ENCODE peak calls at places on chromosomes 4 and X, in five cellular contexts. X is dorsolateral prefrontal cortex, U is endothelial cell, B is glutamatergic neuron, O is GM13976. W is an unnamed sample.

GRCh38 chr4:67565284-67565683 is 6.8 kb downstream of the STAP1 start:
- DNase-seq in B (no peak), U (no peak), X (no peak), O (no peak), W (no peak)

GRCh38 chrX:96204928-96205327 is 479.7 kb upstream of the DIAPH2 start:
- DNase-seq in B (no peak), U (no peak), X (no peak), O (no peak), W (no peak)

GRCh38 chr4:16912896-16913295 is 14.5 kb upstream of the LDB2 start:
- DNase-seq in O (no peak), B (no peak), X (no peak), U (no peak), W (no peak)

GRCh38 chr4:154208424-154208823 is 283.2 kb downstream of the DCHS2 start:
- DNase-seq in B (no peak), O (no peak), X (no peak), U (no peak), W (no peak)

GRCh38 chr4:55124337-55125076 is 888 bp downstream of the KDR start:
- DNase-seq in U (no peak), X (no peak), B (peak), O (no peak), W (peak)

GRCh38 chr4:140240237-140240636 is 86.3 kb upstream of the MAML3 start:
- DNase-seq in X (no peak), O (no peak), U (no peak), B (no peak), W (no peak)

GRCh38 chrX:140354431-140355120 is 150.3 kb downstream of the SOX3 start:
- DNase-seq in U (no peak), B (no peak), O (no peak), X (no peak), W (no peak)

GRCh38 chrX:1386338-1387127 is 5.4 kb downstream of the SLC25A6 start:
- DNase-seq in O (peak), U (no peak), X (no peak), B (peak), W (peak)

GRCh38 chr4:139633661-139634060 is 32.0 kb upstream of the MGST2 start:
- DNase-seq in B (peak), X (no peak), U (peak), O (no peak), W (no peak)

GRCh38 chr4:22515145-22515887 is 550 bp downstream of the ADGRA3 start:
- DNase-seq in X (peak), B (peak), O (peak), U (peak), W (peak)

GRCh38 chrX:46647251-46647650 is 73.7 kb downstream of the CHST7 start:
- DNase-seq in X (no peak), U (no peak), O (no peak), B (no peak), W (no peak)

GRCh38 chr4:10006236-10006603 is 15.1 kb downstream of the SLC2A9 start:
- DNase-seq in X (no peak), O (no peak), U (no peak), B (no peak), W (no peak)

GRCh38 chrX:115968436-115969252 is 201.9 kb upstream of the AGTR2 start:
- DNase-seq in X (peak), O (peak), U (peak), B (peak), W (peak)

GRCh38 chrX:1442016-1442665 is 10.6 kb downstream of the ASMTL start:
- DNase-seq in U (no peak), O (no peak), X (no peak), B (no peak), W (no peak)

GRCh38 chr4:176443646-176444409 is 124.1 kb downstream of the SPCS3 start:
- DNase-seq in X (no peak), B (no peak), O (no peak), U (no peak), W (no peak)

GRCh38 chr4:30945586-30945985 is 225.4 kb downstream of the PCDH7 start:
- DNase-seq in X (no peak), O (no peak), B (no peak), U (no peak), W (no peak)

GRCh38 chr4:3186609-3187008 is 62.4 kb upstream of the MSANTD1 start:
- DNase-seq in X (no peak), B (no peak), U (no peak), O (no peak), W (no peak)

GRCh38 chr4:121668368-121669162 is 28.2 kb downstream of the ANXA5 start:
- DNase-seq in U (no peak), O (no peak), B (no peak), X (no peak), W (no peak)

GRCh38 chr4:11426716-11427115 is 2.0 kb downstream of the HS3ST1 start:
- DNase-seq in U (no peak), O (no peak), X (no peak), B (no peak), W (no peak)

GRCh38 chr4:122914938-122915337 is 7.5 kb downstream of the NUDT6 start:
- DNase-seq in O (no peak), B (no peak), U (no peak), X (no peak), W (no peak)

GRCh38 chr4:176150283-176150682 is 45.1 kb downstream of the SPATA4 start:
- DNase-seq in X (no peak), U (no peak), O (no peak), B (no peak), W (no peak)

GRCh38 chrX:133645977-133646750 is 230.9 kb upstream of the GPC4 start:
- DNase-seq in X (no peak), O (no peak), U (no peak), B (no peak), W (no peak)

GRCh38 chr4:161320377-161320776 is 843.4 kb downstream of the FSTL5 start:
- DNase-seq in U (no peak), B (peak), X (no peak), O (peak), W (no peak)

GRCh38 chrX:53281321-53281822 is at the start of gene IQSEC2:
- DNase-seq in X (no peak), B (no peak), O (no peak), U (peak), W (peak)

GRCh38 chrX:121365572-121366161 is 318.3 kb downstream of the GLUD2 start:
- DNase-seq in U (no peak), O (no peak), X (no peak), B (no peak), W (no peak)

GRCh38 chr4:5238106-5238505 is 186.8 kb downstream of the STK32B start:
- DNase-seq in X (no peak), U (no peak), O (no peak), B (no peak), W (no peak)

GRCh38 chr4:99390060-99390459 is 37.5 kb upstream of the ADH1C start:
- DNase-seq in O (no peak), U (no peak), B (no peak), X (no peak), W (no peak)

GRCh38 chrX:130419263-130419662 is 17.5 kb downstream of the RBMX2 start:
- DNase-seq in O (no peak), B (no peak), X (no peak), U (no peak), W (no peak)

GRCh38 chr4:57109847-57110634 is at the start of gene IGFBP7:
- DNase-seq in B (peak), O (peak), U (peak), X (no peak), W (peak)

GRCh38 chr4:85489273-85489672 is 14.3 kb downstream of the ARHGAP24 start:
- DNase-seq in O (no peak), X (no peak), U (no peak), B (no peak), W (no peak)

DNA sequence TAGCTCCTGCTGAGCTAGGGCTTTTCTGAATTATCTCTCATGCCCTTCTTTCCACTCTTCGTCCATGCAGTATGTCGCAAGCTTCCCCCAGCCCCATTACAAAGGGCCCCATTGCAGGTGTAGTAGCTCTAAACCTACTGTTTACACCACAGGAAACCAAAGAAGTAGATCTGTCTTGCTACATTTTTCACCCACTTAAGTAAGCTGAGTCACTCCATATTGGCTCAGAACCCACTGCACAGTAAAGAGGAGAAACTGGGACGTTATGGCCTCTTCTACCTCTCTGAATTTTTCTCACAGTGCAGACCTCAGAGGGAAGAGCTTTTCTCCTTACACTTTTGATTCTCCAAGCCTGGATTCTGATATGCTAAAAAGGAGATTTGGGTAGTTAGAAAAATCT is 200.2 kb downstream of the SMARCA1 start:
- DNase-seq in O (no peak), U (no peak), B (no peak), X (no peak), W (no peak)
- TF ChIP-seq CTCF in O (no peak), U (no peak), B (no peak), X (no peak), W (no peak)

GRCh38 chr4:109872065-109872464 is 24.2 kb downstream of the LRIT3 start:
- DNase-seq in X (no peak), B (no peak), O (no peak), U (no peak), W (no peak)

GRCh38 chr4:109872950-109873656 is 25.2 kb downstream of the LRIT3 start:
- DNase-seq in U (no peak), X (no peak), B (no peak), O (no peak), W (no peak)

GRCh38 chr4:109875106-109875505 is 27.2 kb downstream of the LRIT3 start:
- DNase-seq in U (no peak), B (no peak), O (no peak), X (no peak), W (no peak)

GRCh38 chr4:109876634-109877265 is 28.8 kb downstream of the LRIT3 start:
- DNase-seq in O (no peak), B (no peak), U (no peak), X (no peak), W (no peak)

DNA sequence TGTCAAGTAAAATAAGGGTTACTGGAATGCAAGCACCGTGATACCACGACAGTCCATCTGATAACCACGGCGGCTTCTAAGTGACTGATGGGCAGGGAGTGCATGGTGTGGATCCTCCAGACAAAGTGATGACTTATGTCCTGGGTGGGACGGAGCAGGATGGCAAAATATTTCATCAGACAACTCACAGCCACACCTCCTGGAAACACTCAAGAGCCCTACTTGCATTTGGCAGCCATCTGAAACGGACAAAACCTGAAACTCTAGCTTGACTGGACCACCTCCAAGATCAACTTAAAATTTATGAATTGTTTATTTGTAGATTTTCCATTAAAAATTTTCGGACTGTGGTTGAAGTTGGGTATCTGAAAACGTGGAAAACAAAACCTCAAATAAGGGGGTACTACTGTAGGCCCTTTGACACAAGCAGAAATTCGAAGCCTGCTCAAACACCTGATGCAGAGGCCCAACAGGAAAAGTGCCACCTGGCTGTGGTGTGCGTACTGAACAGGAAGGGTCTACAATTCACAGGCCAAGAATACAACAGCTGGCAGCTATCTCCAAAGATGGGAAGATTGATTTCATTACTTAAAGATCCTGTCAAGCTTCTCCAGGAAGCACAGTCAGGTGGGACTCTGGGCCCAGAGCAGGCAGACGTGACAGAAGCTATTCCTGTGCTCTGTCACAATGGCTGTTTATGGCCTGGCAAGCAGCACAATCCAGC is 26.0 kb downstream of the LRIT3 start:
- DNase-seq in B (no peak), O (no peak), U (no peak), X (no peak), W (no peak)
- TF ChIP-seq CTCF in B (no peak), O (no peak), U (no peak), X (no peak), W (no peak)

GRCh38 chr4:119564106-119564505 is 64.5 kb downstream of the PDE5A start:
- DNase-seq in X (no peak), O (no peak), U (no peak), B (no peak), W (no peak)

GRCh38 chr4:119559044-119559647 is 69.5 kb downstream of the PDE5A start:
- DNase-seq in U (no peak), O (peak), X (no peak), B (no peak), W (no peak)
- TF ChIP-seq CTCF in U (peak), O (peak), X (peak), B (peak), W (peak)

DNA sequence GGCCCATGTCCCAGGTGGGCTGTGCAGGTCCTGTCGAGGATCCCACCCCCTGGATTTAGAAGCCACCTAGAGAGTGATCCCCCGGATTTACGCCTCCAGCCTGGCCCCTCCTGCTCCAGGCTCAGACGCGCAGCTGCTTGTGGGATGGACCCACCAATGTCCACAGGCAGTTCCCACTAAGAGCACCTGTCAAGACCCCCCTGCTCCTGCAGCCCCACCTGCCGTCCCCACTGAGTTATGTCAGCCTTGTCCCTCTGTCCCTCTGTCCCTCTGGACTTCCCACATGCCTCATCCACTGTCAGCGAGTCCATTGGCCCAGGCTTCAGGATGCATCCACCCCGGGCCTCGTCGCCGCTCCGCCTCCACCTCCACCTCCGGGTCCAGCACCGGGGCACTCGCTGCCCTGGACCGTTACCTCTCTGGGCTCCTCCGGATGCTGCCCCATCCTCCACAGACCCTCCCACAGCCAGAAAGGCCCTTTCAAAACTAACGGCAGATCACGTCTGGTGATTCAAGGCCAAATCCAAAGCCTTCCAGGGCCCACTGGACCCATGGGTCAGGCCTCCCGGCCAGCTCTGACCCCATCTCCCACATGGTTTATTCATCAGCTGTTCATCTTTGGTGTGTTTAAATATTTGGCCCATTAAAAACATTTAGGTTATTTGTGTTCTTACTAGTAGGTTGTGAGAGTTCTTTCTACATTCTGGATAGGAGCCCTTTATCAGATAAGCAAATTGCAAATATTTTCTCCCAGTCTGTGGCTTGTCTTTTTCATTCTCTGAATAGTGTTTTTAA is 28.3 kb downstream of the HTRA3 start:
- DNase-seq in O (no peak), U (no peak), B (peak), X (peak), W (peak)
- TF ChIP-seq CTCF in O (no peak), U (no peak), B (no peak), X (no peak), W (no peak)

GRCh38 chr4:147787204-147787603 is 55.3 kb downstream of the ARHGAP10 start:
- DNase-seq in X (no peak), O (no peak), B (no peak), U (no peak), W (no peak)
- TF ChIP-seq CTCF in X (no peak), O (no peak), B (no peak), U (no peak), W (no peak)

GRCh38 chrX:76850851-76851250 is 423.3 kb downstream of the MAGEE1 start:
- DNase-seq in X (no peak), B (no peak), U (no peak), O (no peak), W (no peak)
- TF ChIP-seq CTCF in X (peak), B (no peak), U (no peak), O (no peak), W (no peak)

GRCh38 chrX:21975827-21976226 is 35.3 kb downstream of the SMS start:
- DNase-seq in U (no peak), X (no peak), B (no peak), O (no peak), W (no peak)
- TF ChIP-seq CTCF in U (no peak), X (peak), B (no peak), O (no peak), W (no peak)

GRCh38 chr4:125762537-125762936 is 447.8 kb downstream of the FAT4 start:
- DNase-seq in O (no peak), X (no peak), B (no peak), U (no peak), W (no peak)
- TF ChIP-seq CTCF in O (no peak), X (no peak), B (no peak), U (peak), W (no peak)

GRCh38 chrX:71911731-71912050 is 1.0 kb downstream of the NHSL2 start:
- DNase-seq in B (peak), O (no peak), U (no peak), X (no peak), W (peak)

GRCh38 chrX:71912156-71912555 is 1.5 kb downstream of the NHSL2 start:
- DNase-seq in X (no peak), O (no peak), B (no peak), U (no peak), W (no peak)

GRCh38 chrX:71910526-71911022 is at the start of gene NHSL2:
- DNase-seq in X (no peak), O (peak), U (peak), B (peak), W (peak)

GRCh38 chrX:71909956-71910355 is 689 bp upstream of the NHSL2 start:
- DNase-seq in U (peak), X (no peak), O (no peak), B (peak), W (no peak)

GRCh38 chrX:71911023-71911730 is 532 bp downstream of the NHSL2 start:
- DNase-seq in B (peak), O (peak), X (no peak), U (peak), W (peak)
- TF ChIP-seq CTCF in B (peak), O (no peak), X (no peak), U (peak), W (no peak)

GRCh38 chrX:50206753-50207152 is 2.2 kb downstream of the CCNB3 start:
- DNase-seq in O (no peak), U (no peak), B (no peak), X (no peak), W (no peak)

GRCh38 chrX:50211510-50211909 is 6.9 kb downstream of the CCNB3 start:
- DNase-seq in X (no peak), O (no peak), U (peak), B (no peak), W (no peak)
- TF ChIP-seq CTCF in X (no peak), O (no peak), U (peak), B (peak), W (no peak)